ENCODE peak calls at places on chromosomes 12 and 14, in ten cellular contexts. W is glutamatergic neuron, Y is fibroblast of lung, R is GM04504, P is GM23248, X is EH, Z is NCI-H460, V is germinal center, G is iris pigment epithelial cell, M is kidney glomerular epithelial cell. K is an unnamed sample.

GRCh38 chr12:114944736-114945135 is 260.8 kb upstream of the TBX3 start:
- DNase-seq in W (peak), V (no peak), P (no peak), M (no peak), Z (no peak), Y (no peak), R (no peak), G (no peak), X (no peak), K (no peak)

GRCh38 chr14:24679248-24680085 is 45.5 kb upstream of the GZMB start:
- DNase-seq in R (no peak), V (no peak), X (no peak), Z (no peak), P (no peak), W (no peak), Y (no peak), M (no peak), G (no peak), K (no peak)

GRCh38 chr14:20622816-20623291 is 18.6 kb downstream of the OR6S1 start:
- DNase-seq in Z (no peak), W (no peak), X (no peak), P (peak), Y (no peak), R (no peak), G (no peak), V (no peak), M (no peak), K (no peak)

GRCh38 chr12:125186471-125187147 is 121.4 kb downstream of the AACS start:
- DNase-seq in V (peak), G (peak), W (no peak), Y (no peak), P (peak), R (no peak), X (no peak), M (no peak), Z (no peak), K (no peak)

GRCh38 chr14:102408729-102409128 is 46.0 kb downstream of the TECPR2 start:
- DNase-seq in X (no peak), V (no peak), Z (no peak), G (no peak), R (no peak), W (no peak), P (no peak), M (no peak), Y (no peak), K (no peak)

GRCh38 chr12:129332286-129332685 is 479.0 kb downstream of the GLT1D1 start:
- DNase-seq in G (no peak), Z (no peak), P (no peak), X (no peak), V (no peak), R (no peak), W (no peak), Y (no peak), M (no peak), K (no peak)

GRCh38 chr12:129984097-129984496 is 80.3 kb upstream of the TMEM132D start:
- DNase-seq in Y (no peak), R (no peak), W (no peak), X (no peak), P (no peak), M (no peak), V (no peak), G (no peak), Z (no peak), K (no peak)

GRCh38 chr12:117076410-117077372 is 22.5 kb downstream of the TESC start:
- DNase-seq in V (no peak), G (peak), R (no peak), M (peak), W (peak), Y (no peak), P (no peak), Z (no peak), X (peak), K (peak)

GRCh38 chr12:104384141-104384880 is 72.4 kb upstream of the CHST11 start:
- DNase-seq in P (no peak), Z (no peak), X (no peak), R (no peak), Y (no peak), M (no peak), G (no peak), V (no peak), W (no peak), K (no peak)

GRCh38 chr12:124792961-124793441 is 70.7 kb downstream of the SCARB1 start:
- DNase-seq in V (no peak), R (no peak), W (no peak), M (peak), P (no peak), Z (no peak), X (peak), G (peak), Y (peak), K (no peak)

GRCh38 chr12:81617915-81618314 is 141.2 kb downstream of the PPFIA2 start:
- DNase-seq in X (no peak), G (no peak), P (no peak), Y (no peak), V (no peak), W (no peak), Z (no peak), R (no peak), M (no peak), K (no peak)

GRCh38 chr12:115044073-115044472 is 360.1 kb upstream of the TBX3 start:
- DNase-seq in R (no peak), P (peak), M (no peak), Z (no peak), X (peak), Y (no peak), W (no peak), V (no peak), G (peak), K (no peak)

GRCh38 chr12:8887285-8887715 is 27.0 kb upstream of the PHC1 start:
- DNase-seq in G (peak), Z (no peak), V (no peak), P (no peak), R (no peak), X (no peak), W (no peak), M (peak), Y (peak), K (no peak)

GRCh38 chr12:72057330-72057911 is 118.8 kb downstream of the TPH2 start:
- DNase-seq in W (no peak), P (no peak), Y (peak), G (peak), X (peak), Z (no peak), M (peak), R (no peak), V (no peak), K (peak)

GRCh38 chr12:113591480-113591971 is 119.9 kb upstream of the LHX5 start:
- DNase-seq in Z (no peak), X (no peak), R (no peak), G (no peak), Y (no peak), P (no peak), W (peak), M (no peak), V (peak), K (no peak)

GRCh38 chr12:111715242-111715641 is 29.4 kb downstream of the ACAD10 start:
- DNase-seq in W (no peak), Y (peak), Z (no peak), P (peak), M (no peak), V (no peak), X (no peak), G (no peak), R (no peak), K (no peak)

GRCh38 chr12:111344254-111344875 is 24.5 kb downstream of the PHETA1 start:
- DNase-seq in X (no peak), R (no peak), G (no peak), W (no peak), P (no peak), Z (no peak), V (no peak), Y (no peak), M (no peak), K (no peak)

GRCh38 chr14:34981743-34982420 is 910 bp upstream of the SRP54 start:
- DNase-seq in Y (peak), X (no peak), W (peak), G (peak), V (peak), P (peak), Z (no peak), M (peak), R (no peak), K (no peak)

GRCh38 chr12:51028126-51028810 is 2.1 kb upstream of the SLC11A2 start:
- DNase-seq in R (no peak), W (no peak), Z (peak), G (peak), X (peak), P (peak), M (no peak), V (no peak), Y (peak), K (peak)

GRCh38 chr12:30925607-30926242 is 823 bp upstream of the TSPAN11 start:
- DNase-seq in P (no peak), W (no peak), M (no peak), G (no peak), Y (no peak), V (no peak), Z (no peak), X (no peak), R (no peak), K (no peak)

GRCh38 chr14:88492272-88493089 is 62.3 kb downstream of the PTPN21 start:
- DNase-seq in Z (peak), R (peak), Y (peak), M (peak), V (peak), X (peak), W (peak), P (peak), G (peak), K (peak)

GRCh38 chr12:132840536-132840935 is 11.9 kb upstream of the GOLGA3 start:
- DNase-seq in V (no peak), X (no peak), Y (no peak), R (no peak), P (no peak), W (no peak), Z (no peak), G (no peak), M (no peak), K (no peak)

GRCh38 chr14:59918824-59919581 is 941 bp upstream of the LRRC9 start:
- DNase-seq in G (peak), W (peak), Y (peak), M (peak), Z (peak), V (peak), P (peak), X (peak), R (peak), K (peak)

GRCh38 chr14:74313601-74314000 is 10.9 kb upstream of the ABCD4 start:
- DNase-seq in W (no peak), G (no peak), P (no peak), M (no peak), R (no peak), Z (no peak), Y (no peak), V (no peak), X (no peak), K (no peak)

GRCh38 chr14:43407721-43408120 is 1099.4 kb downstream of the FSCB start:
- DNase-seq in M (no peak), Z (no peak), V (no peak), P (no peak), G (no peak), Y (no peak), X (no peak), W (no peak), R (no peak), K (no peak)

GRCh38 chr14:56487090-56487667 is 92.4 kb upstream of the TMEM260 start:
- DNase-seq in V (no peak), R (no peak), Z (peak), M (peak), P (peak), W (no peak), X (peak), Y (peak), G (peak), K (peak)

GRCh38 chr12:97805086-97805485 is 342.5 kb downstream of the RMST start:
- DNase-seq in X (no peak), V (no peak), M (no peak), Z (no peak), R (no peak), W (no peak), Y (no peak), G (no peak), P (no peak), K (no peak)

GRCh38 chr12:87425942-87426554 is 603.2 kb downstream of the C12orf50 start:
- DNase-seq in R (no peak), X (no peak), Y (peak), W (no peak), V (no peak), Z (no peak), M (no peak), G (no peak), P (no peak), K (no peak)